ENCODE peak calls at places on chromosomes 1 and 21, in ten cellular contexts. Y is cardiac fibroblast, D is adrenal gland, S is sigmoid colon, J is foreskin fibroblast, H is HFF-Myc, C is transverse colon, B is neuronal stem cell, X is aorta, M is choroid plexus epithelial cell. V is an unnamed sample.
A peak's percentile ranks its signal among the peaks of the same experiment; 100 is the strongest.

GRCh38 chr1:172293379-172293778 is 127.1 kb upstream of the C1orf105 start:
- DNase-seq in Y (peak; percentile 45), D (no peak), S (no peak), J (no peak), H (no peak), C (no peak), B (no peak), X (no peak), M (peak; percentile 84), V (no peak)

GRCh38 chr1:232517204-232517603 is 112.7 kb downstream of the SIPA1L2 start:
- DNase-seq in Y (no peak), D (no peak), S (no peak), J (no peak), H (no peak), C (no peak), B (no peak), X (no peak), M (no peak), V (no peak)

GRCh38 chr1:54581621-54582035 is 33.6 kb downstream of the ACOT11 start:
- DNase-seq in Y (peak; percentile 95), D (peak; percentile 96), S (peak; percentile 98), J (peak; percentile 73), H (peak; percentile 19), C (peak; percentile 89), B (no peak), X (peak; percentile 98), M (peak; percentile 53), V (peak; percentile 98)

GRCh38 chr21:41317458-41317857 is 857 bp downstream of the FAM3B start:
- DNase-seq in Y (no peak), D (no peak), S (no peak), J (no peak), H (no peak), C (no peak), B (no peak), X (no peak), M (no peak), V (peak; percentile 55)

GRCh38 chr1:17093822-17094393 is 25.3 kb downstream of the PADI2 start:
- DNase-seq in Y (no peak), D (no peak), S (no peak), J (no peak), H (no peak), C (no peak), B (no peak), X (no peak), M (no peak), V (no peak)

GRCh38 chr21:21063828-21064227 is 65.6 kb downstream of the NCAM2 start:
- DNase-seq in Y (no peak), D (no peak), S (no peak), J (no peak), H (no peak), C (no peak), B (no peak), X (no peak), M (no peak), V (no peak)

GRCh38 chr1:219385786-219386427 is 212.2 kb downstream of the LYPLAL1 start:
- DNase-seq in Y (peak; percentile 72), D (peak; percentile 41), S (no peak), J (peak; percentile 14), H (no peak), C (no peak), B (peak; percentile 3), X (no peak), M (peak; percentile 86), V (peak; percentile 69)

GRCh38 chr1:109897244-109897955 is 13.2 kb upstream of the CSF1 start:
- DNase-seq in Y (no peak), D (no peak), S (no peak), J (no peak), H (no peak), C (no peak), B (no peak), X (peak; percentile 31), M (no peak), V (no peak)

GRCh38 chr1:235025422-235025984 is 103.1 kb downstream of the TOMM20 start:
- DNase-seq in Y (no peak), D (no peak), S (peak; percentile 32), J (no peak), H (no peak), C (no peak), B (no peak), X (no peak), M (no peak), V (no peak)

GRCh38 chr1:205492201-205492667 is 12.2 kb upstream of the CDK18 start:
- DNase-seq in Y (no peak), D (no peak), S (no peak), J (no peak), H (no peak), C (no peak), B (no peak), X (no peak), M (no peak), V (no peak)

DNA sequence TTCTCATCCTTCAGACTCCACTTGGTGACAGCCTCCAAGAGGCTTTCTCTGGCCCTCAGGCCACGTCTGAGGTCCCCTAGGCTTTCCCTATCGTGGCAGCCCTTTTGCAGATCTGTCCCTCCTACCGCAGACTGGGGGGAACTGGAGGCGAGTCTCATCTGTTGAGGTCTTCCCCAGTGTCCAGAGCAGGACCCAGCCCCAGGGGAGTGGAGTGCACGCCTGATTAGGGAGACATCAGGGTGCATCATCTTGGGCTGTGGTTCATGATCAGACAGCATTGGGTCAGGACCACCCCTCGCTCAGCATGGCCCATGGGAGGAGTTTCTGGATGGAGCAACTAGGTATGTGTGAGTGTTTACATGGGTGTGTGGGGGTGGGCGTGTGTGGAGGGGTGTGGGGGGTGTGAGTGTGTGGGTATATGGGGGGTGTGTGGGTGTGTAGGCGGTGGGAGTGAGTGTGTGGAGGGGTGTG is 8.5 kb upstream of the MATN1 start:
- DNase-seq in Y (no peak), D (no peak), S (no peak), J (no peak), H (no peak), C (no peak), B (no peak), X (no peak), M (no peak), V (no peak)
- H3K4me3 ChIP-seq in Y (no peak overlapping the region), D (no peak overlapping the region), S (no peak overlapping the region), J (no peak overlapping the region), H (no peak overlapping the region), C (no peak overlapping the region), B (no peak overlapping the region), X (no peak overlapping the region), M (no peak overlapping the region), V (no peak overlapping the region)

DNA sequence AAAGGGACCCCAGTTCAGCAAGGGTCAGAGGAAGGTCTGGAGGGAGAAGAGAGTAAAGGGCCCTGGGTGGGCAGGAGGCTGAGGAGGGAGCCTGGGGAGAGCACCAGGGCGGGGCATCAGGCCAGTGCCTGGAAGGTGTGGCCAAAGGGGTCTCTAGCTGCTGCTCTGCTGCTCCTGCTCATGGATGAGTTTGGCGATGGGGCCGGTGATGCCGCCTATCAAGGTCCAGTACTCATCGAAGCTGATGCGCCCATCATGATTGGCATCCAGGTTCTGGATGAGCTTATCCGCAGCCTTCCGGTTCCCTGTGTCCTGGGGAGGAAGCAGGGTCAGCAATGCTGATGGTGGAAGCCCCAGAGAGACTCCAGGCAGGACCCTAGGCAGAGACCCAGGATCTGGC is 5.6 kb downstream of the S100A16 start:
- DNase-seq in Y (no peak), D (no peak), S (no peak), J (no peak), H (no peak), C (no peak), B (no peak), X (peak; percentile 70), M (no peak), V (no peak)
- H3K4me3 ChIP-seq in Y (no peak overlapping the region), D (no peak overlapping the region), S (no peak overlapping the region), J (no peak overlapping the region), H (peak overlapping the region; percentile 90), C (no peak overlapping the region), B (no peak overlapping the region), X (no peak overlapping the region), M (no peak overlapping the region), V (no peak overlapping the region)

DNA sequence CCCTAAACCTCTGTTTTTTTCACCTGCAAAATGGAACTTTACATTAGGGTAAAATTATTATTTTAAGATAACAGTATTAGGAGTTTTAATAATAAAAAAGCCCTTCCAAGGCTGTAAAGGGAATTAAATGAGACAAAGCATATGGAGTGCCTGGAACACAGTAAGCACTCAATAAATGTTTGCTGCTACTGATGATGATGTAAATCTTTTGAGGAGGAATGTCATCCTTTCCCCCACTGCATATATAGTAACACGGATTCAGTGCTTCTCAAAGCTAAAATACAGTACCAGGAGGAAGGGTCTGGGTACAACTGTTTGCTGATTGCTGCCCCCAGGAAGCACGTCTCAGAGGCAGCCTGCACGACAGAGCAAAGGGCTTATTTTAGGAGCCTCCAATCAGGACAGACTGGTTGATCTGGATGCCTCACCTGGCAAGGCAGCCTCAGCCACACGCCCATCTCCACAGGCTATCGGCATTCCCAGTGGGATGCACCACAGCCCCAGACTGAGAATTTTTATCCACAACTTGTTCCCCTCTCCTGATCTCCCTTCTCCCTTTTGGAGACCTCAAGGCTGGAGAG is 64.4 kb downstream of the GADD45A start:
- DNase-seq in Y (no peak), D (no peak), S (no peak), J (no peak), H (no peak), C (peak; percentile 55), B (no peak), X (no peak), M (no peak), V (no peak)
- H3K4me3 ChIP-seq in Y (peak overlapping the region; percentile 2), D (peak overlapping the region; percentile 4), S (peak overlapping the region; percentile 13), J (no peak overlapping the region), H (peak overlapping the region; percentile 7), C (peak overlapping the region; percentile 23), B (no peak overlapping the region), X (no peak overlapping the region), M (no peak overlapping the region), V (no peak overlapping the region)

GRCh38 chr1:192576190-192577144 is 894 bp downstream of the RGS1 start:
- DNase-seq in Y (no peak), D (no peak), S (no peak), J (no peak), H (no peak), C (no peak), B (no peak), X (no peak), M (no peak), V (no peak)
- H3K4me3 ChIP-seq in Y (no peak overlapping the region), D (peak overlapping the region; percentile 18), S (peak overlapping the region; percentile 45), J (no peak overlapping the region), H (no peak overlapping the region), C (peak overlapping the region; percentile 29), B (no peak overlapping the region), X (no peak overlapping the region), M (no peak overlapping the region), V (no peak overlapping the region)

GRCh38 chr1:86380257-86380861 is 15.8 kb downstream of the ODF2L start:
- DNase-seq in Y (peak; percentile 89), D (no peak), S (no peak), J (peak; percentile 48), H (peak; percentile 62), C (no peak), B (peak; percentile 45), X (no peak), M (peak; percentile 94), V (no peak)
- H3K4me3 ChIP-seq in Y (no peak overlapping the region), D (no peak overlapping the region), S (no peak overlapping the region), J (no peak overlapping the region), H (no peak overlapping the region), C (peak overlapping the region; percentile 14), B (no peak overlapping the region), X (no peak overlapping the region), M (no peak overlapping the region), V (no peak overlapping the region)

GRCh38 chr1:25122747-25123146 is 109.6 kb downstream of the SYF2 start:
- DNase-seq in Y (no peak), D (no peak), S (no peak), J (no peak), H (no peak), C (no peak), B (no peak), X (peak; percentile 55), M (no peak), V (no peak)
- H3K4me3 ChIP-seq in Y (no peak overlapping the region), D (no peak overlapping the region), S (no peak overlapping the region), J (no peak overlapping the region), H (no peak overlapping the region), C (no peak overlapping the region), B (no peak overlapping the region), X (no peak overlapping the region), M (no peak overlapping the region), V (no peak overlapping the region)